ENCODE peak calls at places on chromosome 11, in eight cellular contexts. V is mammary epithelial cell, M is H1, W is astrocyte, O is HCT116, B is GM23338, S is PC-3, R is endothelial cell of umbilical vein. T is an unnamed sample.

GRCh38 chr11:75588067-75588481 is 26.0 kb downstream of the SERPINH1 start:
- DNase-seq in O (no peak), B (no peak), V (no peak), S (no peak), M (no peak), R (no peak), W (no peak), T (peak; percentile 68)

GRCh38 chr11:15770798-15771414 is 585.4 kb downstream of the SOX6 start:
- DNase-seq in B (peak; percentile 77), R (peak; percentile 16), W (peak; percentile 8), S (no peak), V (peak; percentile 28), M (peak; percentile 13), O (peak; percentile 13), T (peak; percentile 47)

GRCh38 chr11:101264303-101264702 is 134.7 kb upstream of the PGR start:
- DNase-seq in B (no peak), V (no peak), S (no peak), M (no peak), W (no peak), O (no peak), R (no peak), T (no peak)

GRCh38 chr11:115598502-115598901 is 94.3 kb upstream of the CADM1 start:
- DNase-seq in V (no peak), R (no peak), B (no peak), S (no peak), W (no peak), O (no peak), M (no peak), T (no peak)

GRCh38 chr11:134585666-134586285 is 173.7 kb upstream of the B3GAT1 start:
- DNase-seq in M (no peak), O (no peak), W (no peak), S (no peak), V (no peak), R (no peak), B (no peak), T (no peak)

GRCh38 chr11:65870307-65870658 is 2.3 kb downstream of the EFEMP2 start:
- DNase-seq in B (no peak), M (no peak), V (no peak), R (no peak), S (no peak), O (no peak), W (no peak), T (no peak)

GRCh38 chr11:118921121-118921928 is 4.4 kb downstream of the BCL9L start:
- DNase-seq in W (peak; percentile 58), O (no peak), B (peak; percentile 78), R (peak; percentile 49), M (no peak), V (peak; percentile 85), S (peak; percentile 77), T (peak; percentile 87)

GRCh38 chr11:120912504-120912903 is 111.4 kb upstream of the TBCEL start:
- DNase-seq in M (no peak), R (peak; percentile 26), W (peak; percentile 25), O (peak; percentile 53), V (peak; percentile 21), B (peak; percentile 77), S (peak; percentile 60), T (peak; percentile 53)

GRCh38 chr11:76839326-76839725 is 21.4 kb upstream of the ACER3 start:
- DNase-seq in S (peak; percentile 83), B (no peak), R (peak; percentile 40), O (peak; percentile 65), W (no peak), M (no peak), V (no peak), T (peak; percentile 65)

GRCh38 chr11:70085815-70086769 is 8.0 kb downstream of the ANO1 start:
- DNase-seq in V (no peak), B (peak; percentile 34), O (no peak), R (no peak), W (peak; percentile 16), M (no peak), S (no peak), T (no peak)

GRCh38 chr11:12123177-12123576 is 12.8 kb downstream of the MICAL2 start:
- DNase-seq in R (no peak), B (no peak), S (no peak), O (no peak), M (no peak), V (peak; percentile 80), W (peak; percentile 82), T (no peak)

GRCh38 chr11:123072279-123072678 is 10.3 kb upstream of the HSPA8 start:
- DNase-seq in S (peak; percentile 82), W (no peak), R (no peak), V (no peak), B (no peak), M (no peak), O (no peak), T (no peak)

DNA sequence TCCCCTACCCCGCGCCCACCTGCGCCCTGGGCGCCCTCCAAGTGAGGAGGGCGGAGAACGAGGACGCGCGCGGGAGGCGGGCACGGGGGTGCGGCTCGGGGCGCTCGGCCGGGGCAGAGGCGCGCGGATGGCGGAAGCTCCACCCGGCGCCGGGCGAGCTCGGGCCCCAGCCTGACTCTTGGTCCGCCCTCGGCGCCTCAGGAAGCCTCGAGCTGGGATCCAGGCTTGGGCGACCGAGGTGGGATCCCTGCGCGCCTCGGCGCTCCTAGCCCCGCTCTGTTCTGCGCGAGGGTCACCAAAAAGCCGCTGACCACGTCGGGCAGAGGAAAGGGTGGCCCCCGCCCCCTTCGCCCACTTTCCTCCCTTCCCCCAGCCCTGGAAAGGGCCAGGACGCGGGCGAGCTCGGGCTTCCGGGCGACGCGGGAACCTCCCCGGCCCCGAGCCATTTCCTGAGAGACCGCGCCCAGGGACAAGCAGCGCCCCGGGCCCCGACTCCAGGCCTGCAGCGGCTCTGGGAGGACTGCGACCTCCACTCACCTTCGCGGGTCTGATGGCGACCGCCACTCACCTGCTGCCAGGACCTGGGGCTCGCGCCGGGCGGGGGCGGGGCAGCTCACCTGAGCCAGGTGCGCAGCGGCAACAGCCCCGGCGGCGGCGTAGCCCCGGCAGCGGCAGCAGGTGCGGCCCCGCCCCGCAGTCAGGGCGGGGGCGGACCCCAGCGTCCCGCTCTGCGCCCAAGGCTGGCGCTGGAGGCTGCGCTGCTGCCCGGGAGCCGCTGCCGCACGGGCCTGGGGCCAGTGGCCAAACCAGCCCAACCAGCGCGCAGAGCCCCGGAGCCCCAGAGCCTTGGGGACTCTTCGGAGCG is 2.2 kb upstream of the SIGIRR start:
- DNase-seq in R (peak; percentile 18), W (no peak), M (peak; percentile 50), V (peak; percentile 45), O (no peak), B (peak; percentile 93), S (peak; percentile 79), T (peak; percentile 87)
- TF ChIP-seq EZH2 in R (no peak), W (no peak), M (no peak), V (no peak), O (no peak), B (no peak), S (no peak), T (no peak)

DNA sequence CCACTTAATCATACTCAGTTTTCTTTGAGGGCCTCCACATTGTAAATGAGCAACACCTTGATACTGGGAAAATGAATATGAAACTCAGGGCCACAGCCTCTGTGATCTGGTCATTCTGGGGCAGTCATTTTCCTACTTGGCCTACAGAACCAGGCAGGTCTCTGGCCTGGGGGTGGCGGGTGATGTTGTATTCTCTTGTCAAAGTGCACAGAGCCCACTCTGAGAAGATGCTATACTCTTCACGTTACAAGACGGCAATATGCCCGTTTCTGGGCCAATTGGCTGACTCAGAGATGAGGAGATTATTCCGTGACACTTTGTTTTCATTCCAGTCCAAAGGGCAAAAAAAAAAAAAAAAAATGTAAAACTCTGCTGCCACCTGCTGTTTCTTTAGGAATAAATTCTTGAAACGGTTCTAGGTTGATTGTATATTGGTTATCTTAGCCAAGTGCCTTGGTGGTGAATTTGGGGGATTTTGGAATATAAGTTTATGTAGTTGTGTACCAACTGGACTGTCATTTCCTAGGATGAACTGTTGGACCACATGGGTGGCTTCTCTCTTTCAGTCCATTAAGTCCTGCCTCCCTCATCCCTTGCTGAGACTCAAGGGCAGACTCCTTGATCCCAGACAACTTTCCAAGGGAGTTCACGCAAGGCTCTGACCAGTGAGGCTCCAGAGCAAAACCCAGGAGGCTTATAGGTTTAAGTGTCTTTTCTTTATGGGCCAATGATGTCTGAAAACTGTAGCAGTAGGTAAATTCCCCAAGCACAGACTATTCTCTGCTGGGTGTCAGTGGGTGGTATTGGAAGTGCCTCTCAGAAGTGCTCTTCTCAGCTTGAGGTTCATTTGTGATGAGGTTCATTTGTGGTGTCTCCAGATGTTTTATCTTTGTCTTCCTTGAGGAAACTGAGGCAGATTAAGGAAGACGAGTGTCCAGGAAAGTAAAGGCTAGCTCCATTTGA is 18.2 kb downstream of the ADM start:
- DNase-seq in M (no peak), R (peak; percentile 92), V (peak; percentile 84), B (peak; percentile 74), S (peak; percentile 93), O (peak; percentile 81), W (peak; percentile 80), T (peak; percentile 85)
- TF ChIP-seq CTCF in M (peak; percentile 24), R (peak; percentile 46), V (peak; percentile 49), B (peak; percentile 49), S (peak; percentile 72), O (peak; percentile 66), W (peak; percentile 71), T (peak; percentile 76)

DNA sequence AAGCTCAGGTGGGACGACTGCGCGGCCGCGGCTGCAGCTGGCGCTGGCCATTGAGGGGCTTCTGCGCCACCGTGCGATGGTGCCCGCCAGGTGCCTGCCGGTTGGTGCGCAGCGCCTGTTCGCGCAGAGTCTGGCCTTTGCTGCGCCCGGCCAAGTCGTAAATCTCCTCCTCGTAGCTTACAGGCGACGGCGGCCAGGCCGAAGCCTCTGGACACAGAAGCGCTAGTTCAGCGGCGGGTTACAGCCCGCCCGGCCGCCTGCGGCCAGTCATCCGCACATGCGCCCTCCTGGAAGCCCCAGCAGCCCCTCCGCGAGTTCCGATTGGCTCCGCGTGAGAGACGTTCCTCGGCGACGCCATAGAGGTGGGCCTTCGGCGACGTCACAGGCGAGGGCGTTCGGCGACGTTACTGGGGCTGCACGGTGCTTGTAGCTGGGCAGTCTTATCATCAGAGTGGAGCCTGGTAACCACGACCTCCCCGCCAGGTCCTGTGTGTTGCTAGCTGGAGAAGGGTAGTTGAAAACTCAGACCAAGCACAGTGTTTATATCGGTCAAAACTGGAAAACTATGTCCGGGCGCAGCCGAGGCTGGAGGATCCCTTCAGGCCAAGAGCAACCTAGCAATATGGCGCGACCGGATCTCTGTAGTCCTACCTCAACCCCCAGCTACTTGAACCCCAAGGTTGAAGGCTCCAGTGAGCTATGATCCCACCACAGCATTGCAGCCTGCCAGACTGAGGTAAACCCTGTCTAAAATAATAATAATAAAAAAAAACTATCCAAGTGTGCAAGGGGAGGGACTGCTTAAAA is 265.7 kb downstream of the OR4C45 start:
- DNase-seq in R (no peak), B (no peak), O (no peak), S (no peak), V (no peak), W (no peak), M (no peak), T (no peak)
- H3K4me3 ChIP-seq in R (no peak overlapping the region), B (no peak overlapping the region), O (peak overlapping the region; percentile 39), S (no peak overlapping the region), V (no peak overlapping the region), W (no peak overlapping the region), M (no peak overlapping the region), T (no peak overlapping the region)

DNA sequence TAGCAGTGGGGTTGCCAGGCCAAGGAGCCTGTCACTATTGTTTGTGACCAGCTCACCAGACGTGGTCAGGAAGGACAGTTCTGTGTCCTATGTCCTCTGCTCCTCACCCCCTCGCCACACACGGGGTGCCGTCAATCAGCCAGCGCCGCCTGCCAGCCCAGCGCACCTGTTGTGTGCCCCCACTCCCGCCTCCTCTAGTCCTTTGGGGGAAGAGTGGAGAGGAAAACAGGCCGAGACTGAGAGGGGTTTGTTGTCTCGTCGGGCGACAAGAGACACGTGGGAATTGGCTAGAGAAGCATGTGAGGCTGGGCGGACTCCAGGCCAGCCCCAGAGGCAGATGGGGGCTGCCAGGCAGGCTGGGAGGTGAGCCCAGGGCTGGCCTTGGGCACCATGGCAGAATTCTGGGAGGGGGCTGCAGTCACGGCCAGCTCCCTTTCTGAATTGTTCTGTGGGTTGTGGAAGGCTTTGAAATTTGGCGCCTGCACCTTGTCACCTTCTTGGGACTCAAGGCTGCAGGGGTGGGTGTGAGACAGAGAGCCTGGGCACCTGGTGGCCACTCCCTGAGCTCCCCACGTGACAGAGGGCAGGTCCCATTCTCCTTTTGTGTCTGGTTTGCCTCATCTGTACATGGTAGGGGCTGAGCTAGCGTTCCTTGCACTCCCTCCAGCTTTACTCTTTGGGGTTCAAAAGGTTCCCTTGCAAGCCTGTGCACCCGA is 3.1 kb upstream of the KCNQ1OT1 start:
- DNase-seq in O (no peak), B (no peak), M (no peak), V (no peak), S (no peak), R (no peak), W (no peak), T (no peak)
- TF ChIP-seq EZH2 in O (no peak), B (no peak), M (no peak), V (no peak), S (no peak), R (no peak), W (no peak), T (no peak)